ENCODE peak calls at places on chromosomes 7 and 10, in seven cellular contexts. One of them, this sample, is unnamed. For H3K4me1, the result is how much of the 10 kb centered on the place peaks cover.

GRCh38 chr10:102796407-102797176 is 40.6 kb downstream of the CYP17A1 start:
- DNase-seq in Karpas-422: no peak
- DNase-seq in colonic mucosa: peak
- DNase-seq in H9: no peak
- DNase-seq in DND-41: no peak
- DNase-seq in A549: no peak
- DNase-seq in suprapubic skin: peak
- DNase-seq in this sample: peak

GRCh38 chr7:95578299-95578855 is 17.9 kb downstream of the PDK4 start:
- DNase-seq in Karpas-422: no peak
- DNase-seq in colonic mucosa: no peak
- DNase-seq in H9: no peak
- DNase-seq in DND-41: no peak
- DNase-seq in A549: no peak
- DNase-seq in suprapubic skin: no peak
- DNase-seq in this sample: no peak

GRCh38 chr10:70890917-70891431 is 2.6 kb upstream of the PCBD1 start:
- DNase-seq in Karpas-422: no peak
- DNase-seq in colonic mucosa: peak
- DNase-seq in H9: peak
- DNase-seq in DND-41: no peak
- DNase-seq in A549: no peak
- DNase-seq in suprapubic skin: no peak
- DNase-seq in this sample: no peak

GRCh38 chr10:131237991-131238651 is 73.4 kb downstream of the TCERG1L start:
- DNase-seq in Karpas-422: no peak
- DNase-seq in colonic mucosa: no peak
- DNase-seq in H9: no peak
- DNase-seq in DND-41: no peak
- DNase-seq in A549: no peak
- DNase-seq in suprapubic skin: no peak
- DNase-seq in this sample: no peak

GRCh38 chr10:110138197-110138812 is 69.1 kb upstream of the MXI1 start:
- DNase-seq in Karpas-422: peak
- DNase-seq in colonic mucosa: no peak
- DNase-seq in H9: no peak
- DNase-seq in DND-41: no peak
- DNase-seq in A549: peak
- DNase-seq in suprapubic skin: no peak
- DNase-seq in this sample: peak

GRCh38 chr10:125369382-125370326 is 209.3 kb upstream of the CTBP2 start:
- DNase-seq in Karpas-422: no peak
- DNase-seq in colonic mucosa: no peak
- DNase-seq in H9: no peak
- DNase-seq in DND-41: no peak
- DNase-seq in A549: no peak
- DNase-seq in suprapubic skin: no peak
- DNase-seq in this sample: no peak

GRCh38 chr7:23012797-23013714 is 874 bp downstream of the HYCC1 start:
- DNase-seq in Karpas-422: no peak
- DNase-seq in colonic mucosa: peak
- DNase-seq in H9: peak
- DNase-seq in DND-41: peak
- DNase-seq in A549: no peak
- DNase-seq in suprapubic skin: peak
- DNase-seq in this sample: peak

GRCh38 chr7:47893238-47893637 is 55.0 kb downstream of the PKD1L1 start:
- DNase-seq in Karpas-422: peak
- DNase-seq in colonic mucosa: no peak
- DNase-seq in H9: peak
- DNase-seq in DND-41: no peak
- DNase-seq in A549: peak
- DNase-seq in suprapubic skin: no peak
- DNase-seq in this sample: no peak

GRCh38 chr10:113957013-113957412 is 86.7 kb upstream of the ADRB1 start:
- DNase-seq in Karpas-422: no peak
- DNase-seq in colonic mucosa: no peak
- DNase-seq in H9: no peak
- DNase-seq in DND-41: no peak
- DNase-seq in A549: peak
- DNase-seq in suprapubic skin: no peak
- DNase-seq in this sample: no peak

GRCh38 chr10:71073451-71074175 is 138.8 kb upstream of the UNC5B start:
- DNase-seq in Karpas-422: no peak
- DNase-seq in colonic mucosa: no peak
- DNase-seq in H9: no peak
- DNase-seq in DND-41: no peak
- DNase-seq in A549: no peak
- DNase-seq in suprapubic skin: no peak
- DNase-seq in this sample: no peak

GRCh38 chr10:87700031-87700796 is 40.5 kb downstream of the PAPSS2 start:
- DNase-seq in Karpas-422: no peak
- DNase-seq in colonic mucosa: no peak
- DNase-seq in H9: no peak
- DNase-seq in DND-41: no peak
- DNase-seq in A549: no peak
- DNase-seq in suprapubic skin: no peak
- DNase-seq in this sample: peak

GRCh38 chr10:21526184-21526951 is 886 bp upstream of the SKIDA1 start:
- DNase-seq in Karpas-422: peak
- DNase-seq in colonic mucosa: peak
- DNase-seq in H9: peak
- DNase-seq in DND-41: peak
- DNase-seq in A549: peak
- DNase-seq in suprapubic skin: peak
- DNase-seq in this sample: peak

GRCh38 chr7:40656349-40656748 is 521.5 kb downstream of the SUGCT start:
- DNase-seq in Karpas-422: no peak
- DNase-seq in colonic mucosa: no peak
- DNase-seq in H9: no peak
- DNase-seq in DND-41: no peak
- DNase-seq in A549: no peak
- DNase-seq in suprapubic skin: no peak
- DNase-seq in this sample: no peak

GRCh38 chr10:114603943-114604342 is 54.1 kb downstream of the ABLIM1 start:
- DNase-seq in Karpas-422: no peak
- DNase-seq in colonic mucosa: peak
- DNase-seq in H9: no peak
- DNase-seq in DND-41: no peak
- DNase-seq in A549: peak
- DNase-seq in suprapubic skin: no peak
- DNase-seq in this sample: no peak

GRCh38 chr10:84197643-84198042 is 3.3 kb downstream of the CDHR1 start:
- DNase-seq in Karpas-422: no peak
- DNase-seq in colonic mucosa: no peak
- DNase-seq in H9: no peak
- DNase-seq in DND-41: no peak
- DNase-seq in A549: no peak
- DNase-seq in suprapubic skin: no peak
- DNase-seq in this sample: no peak

GRCh38 chr10:102452672-102453340 is 1.5 kb upstream of the C10orf95 start:
- DNase-seq in Karpas-422: no peak
- DNase-seq in colonic mucosa: no peak
- DNase-seq in H9: no peak
- DNase-seq in DND-41: no peak
- DNase-seq in A549: peak
- DNase-seq in suprapubic skin: no peak
- DNase-seq in this sample: peak

GRCh38 chr10:56104487-56104886 is 256.6 kb downstream of the ZWINT start:
- DNase-seq in Karpas-422: no peak
- DNase-seq in colonic mucosa: no peak
- DNase-seq in H9: no peak
- DNase-seq in DND-41: no peak
- DNase-seq in A549: no peak
- DNase-seq in suprapubic skin: no peak
- DNase-seq in this sample: no peak

GRCh38 chr7:64871761-64872160 is 31.3 kb upstream of the ZNF273 start:
- DNase-seq in Karpas-422: no peak
- DNase-seq in colonic mucosa: peak
- DNase-seq in H9: peak
- DNase-seq in DND-41: no peak
- DNase-seq in A549: no peak
- DNase-seq in suprapubic skin: no peak
- DNase-seq in this sample: no peak

GRCh38 chr10:71263376-71263775 is 51.0 kb downstream of the UNC5B start:
- DNase-seq in Karpas-422: no peak
- DNase-seq in colonic mucosa: no peak
- DNase-seq in H9: no peak
- DNase-seq in DND-41: no peak
- DNase-seq in A549: no peak
- DNase-seq in suprapubic skin: no peak
- DNase-seq in this sample: no peak

GRCh38 chr10:132500781-132501415 is 36.7 kb upstream of the INPP5A start:
- DNase-seq in Karpas-422: no peak
- DNase-seq in colonic mucosa: no peak
- DNase-seq in H9: no peak
- DNase-seq in DND-41: no peak
- DNase-seq in A549: no peak
- DNase-seq in suprapubic skin: peak
- DNase-seq in this sample: no peak

GRCh38 chr10:97059006-97059871 is 126.5 kb downstream of the SLIT1 start:
- DNase-seq in Karpas-422: no peak
- DNase-seq in colonic mucosa: no peak
- DNase-seq in H9: peak
- DNase-seq in DND-41: no peak
- DNase-seq in A549: no peak
- DNase-seq in suprapubic skin: no peak
- DNase-seq in this sample: no peak

DNA sequence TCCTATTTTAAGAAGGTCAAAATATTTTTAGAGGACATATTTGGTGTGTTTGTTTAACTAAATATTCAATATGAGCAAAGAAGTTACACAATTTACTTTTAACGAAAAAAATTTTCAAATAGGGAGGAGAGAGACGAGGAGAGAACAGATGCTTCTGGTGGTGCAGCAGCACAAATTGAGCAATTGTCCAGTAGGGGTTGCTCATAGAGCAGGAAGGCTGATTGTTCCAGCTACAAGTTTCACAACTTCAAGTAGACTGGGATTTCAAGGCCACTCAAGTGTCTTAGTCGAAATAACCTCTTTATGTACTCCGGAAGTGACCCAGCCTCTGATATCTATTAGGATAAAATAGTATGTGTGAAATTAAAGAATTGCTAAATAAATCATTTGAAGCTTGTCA is 197.9 kb downstream of the HDAC9 start:
- DNase-seq in Karpas-422: peak
- DNase-seq in colonic mucosa: no peak
- DNase-seq in H9: no peak
- DNase-seq in DND-41: no peak
- DNase-seq in A549: peak
- DNase-seq in suprapubic skin: no peak
- DNase-seq in this sample: peak
- H3K4me1 ChIP-seq in Karpas-422: under half
- H3K4me1 ChIP-seq in colonic mucosa: under half
- H3K4me1 ChIP-seq in H9: under half
- H3K4me1 ChIP-seq in DND-41: under half
- H3K4me1 ChIP-seq in A549: under half
- H3K4me1 ChIP-seq in suprapubic skin: under half
- H3K4me1 ChIP-seq in this sample: under half

DNA sequence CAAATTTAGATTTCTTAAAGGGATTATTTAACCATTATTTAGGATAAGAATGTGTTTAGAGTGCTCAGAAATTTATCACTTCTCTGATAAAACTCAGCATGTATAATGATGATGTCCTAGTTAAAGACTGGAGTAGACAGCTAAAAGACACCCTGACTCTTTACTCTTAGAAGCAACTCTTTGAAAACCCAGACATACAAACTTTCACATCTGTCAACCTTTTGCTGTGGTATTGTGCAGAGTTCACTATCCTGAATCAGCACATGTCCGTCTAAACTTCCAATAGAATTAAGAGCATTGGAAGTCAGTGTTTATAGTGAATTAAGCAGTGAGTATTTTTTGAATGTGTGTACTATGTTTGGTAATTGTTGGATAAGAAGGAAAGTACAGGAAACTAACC is 24.9 kb downstream of the ZNRF2 start:
- DNase-seq in Karpas-422: no peak
- DNase-seq in colonic mucosa: no peak
- DNase-seq in H9: no peak
- DNase-seq in DND-41: no peak
- DNase-seq in A549: no peak
- DNase-seq in suprapubic skin: no peak
- DNase-seq in this sample: no peak
- H3K4me1 ChIP-seq in Karpas-422: half or more
- H3K4me1 ChIP-seq in colonic mucosa: under half
- H3K4me1 ChIP-seq in H9: under half
- H3K4me1 ChIP-seq in DND-41: under half
- H3K4me1 ChIP-seq in A549: half or more
- H3K4me1 ChIP-seq in suprapubic skin: under half
- H3K4me1 ChIP-seq in this sample: under half

GRCh38 chr10:3904419-3904975 is 119.5 kb upstream of the KLF6 start:
- DNase-seq in Karpas-422: no peak
- DNase-seq in colonic mucosa: no peak
- DNase-seq in H9: no peak
- DNase-seq in DND-41: no peak
- DNase-seq in A549: no peak
- DNase-seq in suprapubic skin: no peak
- DNase-seq in this sample: no peak
- H3K4me1 ChIP-seq in Karpas-422: under half
- H3K4me1 ChIP-seq in colonic mucosa: under half
- H3K4me1 ChIP-seq in H9: under half
- H3K4me1 ChIP-seq in DND-41: under half
- H3K4me1 ChIP-seq in A549: under half
- H3K4me1 ChIP-seq in suprapubic skin: under half
- H3K4me1 ChIP-seq in this sample: under half

GRCh38 chr7:6259257-6259656 is 13.2 kb downstream of the CYTH3 start:
- DNase-seq in Karpas-422: no peak
- DNase-seq in colonic mucosa: no peak
- DNase-seq in H9: no peak
- DNase-seq in DND-41: no peak
- DNase-seq in A549: no peak
- DNase-seq in suprapubic skin: no peak
- DNase-seq in this sample: no peak

GRCh38 chr7:6256709-6257535 is 15.5 kb downstream of the CYTH3 start:
- DNase-seq in Karpas-422: no peak
- DNase-seq in colonic mucosa: peak
- DNase-seq in H9: no peak
- DNase-seq in DND-41: peak
- DNase-seq in A549: no peak
- DNase-seq in suprapubic skin: peak
- DNase-seq in this sample: peak

GRCh38 chr7:6254891-6255290 is 17.5 kb downstream of the CYTH3 start:
- DNase-seq in Karpas-422: no peak
- DNase-seq in colonic mucosa: no peak
- DNase-seq in H9: no peak
- DNase-seq in DND-41: no peak
- DNase-seq in A549: no peak
- DNase-seq in suprapubic skin: no peak
- DNase-seq in this sample: no peak

GRCh38 chr7:6258440-6259182 is 13.8 kb downstream of the CYTH3 start:
- DNase-seq in Karpas-422: no peak
- DNase-seq in colonic mucosa: no peak
- DNase-seq in H9: no peak
- DNase-seq in DND-41: no peak
- DNase-seq in A549: no peak
- DNase-seq in suprapubic skin: no peak
- DNase-seq in this sample: no peak

DNA sequence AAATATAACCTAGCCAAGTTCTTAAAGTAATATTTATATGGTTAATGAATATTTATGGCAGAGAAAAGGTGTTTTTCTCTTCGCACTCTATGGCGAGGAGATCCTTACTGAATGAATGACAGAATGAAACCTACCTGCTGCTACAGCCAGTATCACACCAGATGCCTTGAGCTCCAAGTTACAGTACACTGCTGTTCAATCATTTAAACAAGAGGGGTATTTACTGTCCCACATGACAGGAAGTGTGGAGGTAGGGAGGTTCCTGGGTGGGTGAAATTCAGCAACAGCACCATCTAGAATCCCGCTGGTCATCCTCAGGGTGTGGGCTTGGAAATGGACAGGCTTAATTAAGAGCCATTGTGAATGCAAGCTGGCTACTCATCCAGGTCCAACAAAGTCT is 14.8 kb downstream of the CYTH3 start:
- DNase-seq in Karpas-422: no peak
- DNase-seq in colonic mucosa: no peak
- DNase-seq in H9: no peak
- DNase-seq in DND-41: no peak
- DNase-seq in A549: no peak
- DNase-seq in suprapubic skin: no peak
- DNase-seq in this sample: no peak
- H3K4me1 ChIP-seq in Karpas-422: under half
- H3K4me1 ChIP-seq in colonic mucosa: under half
- H3K4me1 ChIP-seq in H9: under half
- H3K4me1 ChIP-seq in DND-41: under half
- H3K4me1 ChIP-seq in A549: half or more
- H3K4me1 ChIP-seq in suprapubic skin: half or more
- H3K4me1 ChIP-seq in this sample: under half